ENCODE peak calls at places on chromosome 10, in nine cellular contexts. Q, K, L, R, O, Z, D, A and V are unnamed samples.

GRCh38 chr10:10687751-10688150 is 329.9 kb upstream of the CELF2 start:
- DNase-seq in R (no peak), Z (no peak), O (no peak), D (no peak), Q (no peak), K (no peak), A (no peak), L (no peak), V (no peak)

GRCh38 chr10:1420663-1421362 is 316.5 kb downstream of the ADARB2 start:
- DNase-seq in L (peak), R (peak), D (peak), A (peak), K (peak), Z (peak), Q (peak), O (peak), V (peak)

GRCh38 chr10:32189400-32190084 is 133.3 kb upstream of the KIF5B start:
- DNase-seq in D (peak), L (no peak), R (no peak), A (peak), K (no peak), O (no peak), Z (no peak), Q (no peak), V (no peak)

GRCh38 chr10:86340991-86341260 is 25.7 kb downstream of the GRID1 start:
- DNase-seq in A (no peak), L (no peak), Q (no peak), K (no peak), Z (no peak), D (no peak), O (peak), R (no peak), V (no peak)

GRCh38 chr10:111211756-111212155 is 134.9 kb downstream of the ADRA2A start:
- DNase-seq in D (no peak), A (no peak), O (no peak), L (no peak), R (no peak), Q (no peak), K (no peak), Z (no peak), V (no peak)

GRCh38 chr10:132506711-132507466 is 30.7 kb upstream of the INPP5A start:
- DNase-seq in K (no peak), A (no peak), Z (no peak), L (no peak), D (no peak), O (peak), Q (no peak), R (no peak), V (no peak)

GRCh38 chr10:43409385-43410109 is 561 bp upstream of the HNRNPF start:
- DNase-seq in Z (peak), K (no peak), O (peak), L (peak), R (peak), Q (peak), A (no peak), D (peak), V (peak)

GRCh38 chr10:46218921-46219320 is 67.9 kb upstream of the ANTXRL start:
- DNase-seq in R (no peak), D (no peak), L (no peak), Z (no peak), K (no peak), Q (no peak), A (no peak), O (no peak), V (no peak)

GRCh38 chr10:115953203-115953602 is 319.8 kb downstream of the GFRA1 start:
- DNase-seq in Z (no peak), R (no peak), D (peak), A (no peak), L (no peak), Q (no peak), K (no peak), O (no peak), V (no peak)

GRCh38 chr10:59864141-59864962 is 42.0 kb downstream of the CCDC6 start:
- DNase-seq in Z (no peak), L (no peak), D (no peak), K (no peak), A (no peak), R (no peak), Q (no peak), O (no peak), V (no peak)

GRCh38 chr10:22171131-22171530 is 46.7 kb downstream of the EBLN1 start:
- DNase-seq in K (no peak), D (no peak), O (no peak), Q (no peak), R (no peak), A (no peak), L (no peak), Z (no peak), V (no peak)

GRCh38 chr10:78263521-78263988 is 229.9 kb downstream of the RPS24 start:
- DNase-seq in Q (no peak), A (no peak), Z (peak), L (no peak), R (no peak), O (no peak), D (no peak), K (no peak), V (no peak)